ENCODE peak calls at places on chromosomes 12 and 14, in nine cellular contexts. G is GM12878, C is testis, K is A549, F is right lobe of liver, T is sigmoid colon, D is tibial nerve, L is HCT116, O is heart left ventricle. B is an unnamed sample.

GRCh38 chr12:49276304-49277290 is 11.7 kb downstream of the TUBA1C start:
- DNase-seq in G (no peak), C (no peak), K (no peak), F (no peak), T (no peak), D (no peak), L (no peak), O (no peak), B (no peak)

GRCh38 chr14:52015411-52016030 is 26.2 kb downstream of the RTRAF start:
- DNase-seq in G (no peak), C (peak; percentile 85), K (peak; percentile 39), F (no peak), T (no peak), D (no peak), L (peak; percentile 19), O (peak; percentile 51), B (peak; percentile 26)

GRCh38 chr14:24673534-24674203 is 39.7 kb upstream of the GZMB start:
- DNase-seq in G (peak; percentile 71), C (no peak), K (no peak), F (no peak), T (no peak), D (no peak), L (no peak), O (no peak), B (no peak)

GRCh38 chr12:120892265-120892664 is 11.9 kb downstream of the SPPL3 start:
- DNase-seq in G (no peak), C (peak; percentile 50), K (no peak), F (no peak), T (no peak), D (no peak), L (no peak), O (no peak), B (peak; percentile 44)

GRCh38 chr14:78848234-78848820 is 678.2 kb downstream of the NRXN3 start:
- DNase-seq in G (no peak), C (peak; percentile 31), K (peak; percentile 54), F (peak; percentile 52), T (no peak), D (no peak), L (peak; percentile 18), O (no peak), B (peak; percentile 10)

GRCh38 chr12:106275458-106275857 is 27.1 kb upstream of the TCP11L2 start:
- DNase-seq in G (no peak), C (no peak), K (no peak), F (no peak), T (no peak), D (no peak), L (no peak), O (no peak), B (no peak)

GRCh38 chr12:113088971-113089756 is 32.6 kb downstream of the DTX1 start:
- DNase-seq in G (peak; percentile 64), C (no peak), K (no peak), F (no peak), T (no peak), D (no peak), L (no peak), O (no peak), B (no peak)

GRCh38 chr14:52939427-52939826 is 11.4 kb downstream of the FERMT2 start:
- DNase-seq in G (no peak), C (no peak), K (no peak), F (no peak), T (no peak), D (no peak), L (no peak), O (no peak), B (no peak)

GRCh38 chr12:131895640-131896079 is 1.2 kb downstream of the ULK1 start:
- DNase-seq in G (no peak), C (no peak), K (no peak), F (no peak), T (no peak), D (no peak), L (no peak), O (no peak), B (peak; percentile 71)

GRCh38 chr12:131896811-131897270 is 2.4 kb downstream of the ULK1 start:
- DNase-seq in G (no peak), C (no peak), K (no peak), F (no peak), T (no peak), D (no peak), L (no peak), O (no peak), B (no peak)

GRCh38 chr12:131894981-131895639 is 688 bp downstream of the ULK1 start:
- DNase-seq in G (no peak), C (no peak), K (peak; percentile 49), F (peak; percentile 66), T (peak; percentile 72), D (no peak), L (no peak), O (peak; percentile 44), B (peak; percentile 64)

GRCh38 chr12:131897276-131897675 is 2.9 kb downstream of the ULK1 start:
- DNase-seq in G (no peak), C (no peak), K (no peak), F (peak; percentile 48), T (peak; percentile 69), D (no peak), L (no peak), O (peak; percentile 31), B (no peak)

DNA sequence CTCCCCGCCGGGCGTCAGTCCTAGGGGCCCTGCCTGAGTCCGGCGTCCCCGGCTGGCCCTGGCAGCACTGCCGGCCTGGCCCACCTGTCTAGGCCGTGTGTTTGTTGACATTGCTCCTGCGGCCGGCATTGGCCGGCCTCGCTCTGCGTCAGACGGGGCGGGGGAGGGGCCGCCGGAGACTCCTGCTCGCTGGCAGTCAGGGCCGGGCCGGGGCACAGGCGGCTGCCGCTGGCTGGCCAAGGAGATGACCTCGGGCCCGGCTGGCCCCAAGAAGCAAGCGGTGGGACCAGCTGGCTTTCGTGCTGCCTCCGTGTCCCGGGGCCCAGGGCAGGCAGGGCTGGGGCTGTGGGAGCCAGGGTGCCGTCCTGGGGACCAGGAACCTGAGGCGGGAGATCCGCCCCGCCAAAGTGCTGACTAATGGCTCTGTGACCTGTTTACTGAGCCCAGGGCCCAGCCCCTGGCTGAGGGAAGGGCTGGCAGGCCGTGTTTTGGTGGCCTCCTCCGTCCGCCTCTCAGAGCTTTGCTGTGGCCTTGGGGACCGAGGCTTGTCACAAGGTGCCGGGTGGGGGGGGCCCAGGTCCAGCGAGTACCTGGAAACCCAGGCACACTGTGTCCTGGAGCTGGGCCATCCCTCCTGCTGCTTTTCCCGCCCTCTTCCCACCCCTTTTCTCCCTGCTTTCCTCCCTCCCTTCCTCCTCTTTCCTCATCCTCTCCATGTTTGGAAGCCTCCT is 1.8 kb downstream of the ULK1 start:
- DNase-seq in G (no peak), C (peak; percentile 94), K (peak; percentile 94), F (peak; percentile 98), T (peak; percentile 98), D (peak; percentile 90), L (peak; percentile 70), O (peak; percentile 94), B (peak; percentile 91)
- TF ChIP-seq POLR2A in G (peak; percentile 28), C (peak; percentile 85), K (peak; percentile 22), F (peak; percentile 98), T (peak; percentile 93), D (peak; percentile 97), L (peak; percentile 20), O (peak; percentile 58), B (peak; percentile 93)

DNA sequence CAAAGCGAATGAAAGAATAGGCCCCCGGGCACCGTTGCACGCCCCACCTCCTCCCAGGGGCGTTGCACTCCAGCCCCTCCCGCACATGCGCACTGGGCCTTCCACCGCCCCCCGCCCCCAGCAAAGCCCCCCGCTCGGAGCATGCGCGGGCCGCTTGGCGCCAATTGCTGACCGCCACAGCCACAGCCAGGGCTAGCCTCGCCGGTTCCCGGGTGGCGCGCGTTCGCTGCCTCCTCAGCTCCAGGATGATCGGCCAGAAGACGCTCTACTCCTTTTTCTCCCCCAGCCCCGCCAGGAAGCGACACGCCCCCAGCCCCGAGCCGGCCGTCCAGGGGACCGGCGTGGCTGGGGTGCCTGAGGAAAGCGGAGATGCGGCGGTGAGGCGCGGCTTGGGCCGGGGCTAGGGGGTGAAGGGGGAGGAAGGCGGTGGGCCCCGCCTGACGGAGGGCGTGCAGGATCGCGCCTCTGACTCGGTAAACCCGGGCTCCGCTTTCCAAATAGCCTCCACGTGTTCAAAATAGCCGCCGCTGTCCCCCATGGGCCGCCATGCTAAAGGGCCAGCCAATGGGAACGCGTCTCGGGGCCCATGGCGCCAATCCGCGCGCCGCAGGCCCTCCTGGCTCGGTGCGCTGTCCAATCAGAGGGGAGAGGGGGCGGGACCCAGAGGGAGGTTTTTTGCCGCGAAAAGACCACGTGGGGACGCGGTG is at the start of gene UNG:
- DNase-seq in G (peak; percentile 72), C (peak; percentile 98), K (peak; percentile 97), F (peak; percentile 98), T (peak; percentile 99), D (peak; percentile 95), L (peak; percentile 87), O (peak; percentile 98), B (peak; percentile 95)
- TF ChIP-seq POLR2A in G (peak; percentile 67), C (no peak), K (peak; percentile 54), F (no peak), T (no peak), D (no peak), L (no peak), O (no peak), B (no peak)

GRCh38 chr12:104586325-104587048 is 129.7 kb downstream of the CHST11 start:
- DNase-seq in G (no peak), C (no peak), K (no peak), F (no peak), T (no peak), D (no peak), L (no peak), O (no peak), B (no peak)

GRCh38 chr12:104590002-104590401 is 133.3 kb downstream of the CHST11 start:
- DNase-seq in G (no peak), C (no peak), K (no peak), F (no peak), T (no peak), D (no peak), L (no peak), O (no peak), B (no peak)

GRCh38 chr12:104585448-104586055 is 128.8 kb downstream of the CHST11 start:
- DNase-seq in G (no peak), C (no peak), K (no peak), F (no peak), T (no peak), D (no peak), L (no peak), O (no peak), B (no peak)

GRCh38 chr12:104589215-104589614 is 132.5 kb downstream of the CHST11 start:
- DNase-seq in G (no peak), C (no peak), K (peak; percentile 36), F (no peak), T (no peak), D (no peak), L (no peak), O (no peak), B (peak; percentile 46)

DNA sequence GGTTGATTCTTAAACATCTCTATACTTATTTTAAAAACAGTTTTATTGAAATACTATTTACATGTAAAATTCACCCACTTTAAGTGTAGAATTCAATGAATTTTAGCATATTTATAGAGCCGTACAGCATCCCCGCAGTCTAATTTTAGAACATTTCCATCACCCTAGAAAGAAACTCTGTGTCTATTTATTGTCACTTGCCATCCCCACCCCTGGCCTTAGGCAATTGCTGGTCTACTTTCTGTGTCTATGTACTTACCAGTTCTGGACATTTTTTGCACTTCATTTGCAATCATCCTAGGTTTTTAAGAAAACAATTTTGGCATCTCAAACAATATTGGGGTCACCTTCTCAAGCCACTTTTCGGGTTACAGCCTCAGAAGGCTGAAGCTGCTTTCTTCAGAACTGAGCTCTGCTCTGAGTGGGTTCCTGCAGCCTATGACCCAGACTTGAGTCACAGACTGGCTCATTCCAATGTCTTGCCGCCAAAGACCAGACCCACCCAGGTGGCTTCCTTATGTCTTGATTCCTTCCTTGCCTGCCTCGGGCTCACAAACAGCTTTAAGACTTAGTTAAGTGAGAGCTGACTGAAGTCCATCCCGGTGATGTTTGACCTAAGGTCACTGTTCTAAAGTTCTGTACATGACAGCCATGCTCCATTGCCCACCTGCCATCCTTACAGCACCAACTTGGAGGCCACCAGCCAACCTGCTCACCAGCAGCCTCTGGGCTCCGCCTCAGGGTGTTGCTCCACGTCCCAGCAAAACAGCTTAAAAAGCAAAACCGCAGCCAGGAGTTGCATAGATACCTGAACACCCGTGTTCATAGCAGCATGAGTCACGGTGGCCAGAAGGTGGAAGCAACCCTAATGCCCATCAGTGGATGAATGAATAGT is 131.5 kb downstream of the CHST11 start:
- DNase-seq in G (no peak), C (no peak), K (peak; percentile 86), F (no peak), T (no peak), D (no peak), L (peak; percentile 89), O (no peak), B (no peak)
- TF ChIP-seq POLR2A in G (no peak), C (no peak), K (no peak), F (no peak), T (no peak), D (no peak), L (no peak), O (no peak), B (no peak)

GRCh38 chr12:69129014-69129413 is 110.4 kb upstream of the CPSF6 start:
- DNase-seq in G (no peak), C (no peak), K (no peak), F (no peak), T (no peak), D (no peak), L (no peak), O (no peak), B (no peak)

GRCh38 chr12:69123909-69124638 is 115.3 kb upstream of the CPSF6 start:
- DNase-seq in G (no peak), C (no peak), K (peak; percentile 12), F (no peak), T (no peak), D (no peak), L (no peak), O (no peak), B (no peak)

GRCh38 chr12:69131073-69131472 is 108.3 kb upstream of the CPSF6 start:
- DNase-seq in G (no peak), C (no peak), K (no peak), F (no peak), T (no peak), D (no peak), L (no peak), O (no peak), B (no peak)

GRCh38 chr12:69130064-69130463 is 109.3 kb upstream of the CPSF6 start:
- DNase-seq in G (no peak), C (no peak), K (no peak), F (no peak), T (no peak), D (no peak), L (no peak), O (no peak), B (no peak)

DNA sequence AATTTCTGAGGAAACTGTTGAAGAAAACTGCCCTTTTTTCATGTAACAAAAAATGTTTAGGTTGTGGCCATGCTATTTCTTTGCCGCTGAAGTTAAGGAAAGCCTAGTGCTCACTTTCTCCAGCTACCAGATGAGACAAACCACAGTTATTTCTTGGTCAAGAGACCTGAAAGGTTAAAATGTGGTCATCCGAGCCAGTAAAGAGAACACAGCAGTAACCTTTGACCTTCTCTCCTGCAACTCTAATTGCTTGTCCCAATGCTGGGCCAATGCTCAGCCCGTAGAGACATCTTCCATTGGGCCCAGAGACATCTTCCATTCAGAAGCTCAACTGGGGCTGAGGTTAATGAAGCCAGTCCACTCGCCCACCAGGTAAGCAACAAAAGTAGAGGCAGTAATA is 109.8 kb upstream of the CPSF6 start:
- DNase-seq in G (no peak), C (no peak), K (no peak), F (no peak), T (no peak), D (no peak), L (no peak), O (no peak), B (no peak)
- TF ChIP-seq POLR2A in G (no peak), C (no peak), K (no peak), F (no peak), T (no peak), D (no peak), L (no peak), O (no peak), B (no peak)

B was measured in erythroblast.